ENCODE peak calls at places on chromosomes 2 and 18, in six cellular contexts. N, P, Z, R, A and Q are unnamed samples.

GRCh38 chr18:37552296-37552695 is 13.3 kb downstream of the CELF4 start:
- DNase-seq in N (no peak), P (no peak), Z (no peak), R (no peak), A (no peak), Q (no peak)

GRCh38 chr2:227308784-227309183 is 16.3 kb upstream of the MFF start:
- DNase-seq in N (no peak), P (no peak), Z (peak), R (no peak), A (peak), Q (no peak)

GRCh38 chr2:120817136-120817955 is 81.7 kb downstream of the GLI2 start:
- DNase-seq in N (no peak), P (no peak), Z (no peak), R (no peak), A (no peak), Q (no peak)

GRCh38 chr2:47907097-47907781 is 941 bp upstream of the FBXO11 start:
- DNase-seq in N (no peak), P (no peak), Z (peak), R (no peak), A (no peak), Q (no peak)

GRCh38 chr2:186841940-186842339 is 7.0 kb downstream of the ZSWIM2 start:
- DNase-seq in N (no peak), P (no peak), Z (peak), R (no peak), A (peak), Q (peak)

GRCh38 chr2:146918280-146918679 is 926.5 kb upstream of the ACVR2A start:
- DNase-seq in N (no peak), P (no peak), Z (no peak), R (no peak), A (no peak), Q (no peak)

GRCh38 chr2:237254369-237254861 is 159.5 kb downstream of the COL6A3 start:
- DNase-seq in N (no peak), P (no peak), Z (no peak), R (no peak), A (peak), Q (peak)

GRCh38 chr2:97730245-97730644 is 16.9 kb downstream of the ZAP70 start:
- DNase-seq in N (no peak), P (no peak), Z (peak), R (no peak), A (peak), Q (peak)

GRCh38 chr18:12421732-12422131 is 14.0 kb downstream of the PRELID3A start:
- DNase-seq in N (no peak), P (no peak), Z (no peak), R (no peak), A (no peak), Q (no peak)

GRCh38 chr2:9169310-9170107 is 37.1 kb upstream of the ASAP2 start:
- DNase-seq in N (no peak), P (no peak), Z (no peak), R (no peak), A (no peak), Q (no peak)

GRCh38 chr2:220687231-220687843 is 884.8 kb downstream of the EPHA4 start:
- DNase-seq in N (peak), P (peak), Z (peak), R (peak), A (peak), Q (peak)

GRCh38 chr18:32280911-32281310 is 91.1 kb downstream of the MEP1B start:
- DNase-seq in N (no peak), P (no peak), Z (no peak), R (no peak), A (no peak), Q (no peak)

GRCh38 chr18:13175754-13176210 is 42.8 kb upstream of the LDLRAD4 start:
- DNase-seq in N (no peak), P (no peak), Z (no peak), R (no peak), A (no peak), Q (no peak)

GRCh38 chr2:19987936-19988335 is 2.0 kb downstream of the WDR35 start:
- DNase-seq in N (no peak), P (no peak), Z (no peak), R (no peak), A (no peak), Q (no peak)

GRCh38 chr18:5891361-5892215 is 3.7 kb downstream of the TMEM200C start:
- DNase-seq in N (no peak), P (no peak), Z (no peak), R (no peak), A (no peak), Q (no peak)

GRCh38 chr2:61151434-61151833 is 10.6 kb upstream of the C2orf74 start:
- DNase-seq in N (no peak), P (no peak), Z (peak), R (no peak), A (peak), Q (peak)

DNA sequence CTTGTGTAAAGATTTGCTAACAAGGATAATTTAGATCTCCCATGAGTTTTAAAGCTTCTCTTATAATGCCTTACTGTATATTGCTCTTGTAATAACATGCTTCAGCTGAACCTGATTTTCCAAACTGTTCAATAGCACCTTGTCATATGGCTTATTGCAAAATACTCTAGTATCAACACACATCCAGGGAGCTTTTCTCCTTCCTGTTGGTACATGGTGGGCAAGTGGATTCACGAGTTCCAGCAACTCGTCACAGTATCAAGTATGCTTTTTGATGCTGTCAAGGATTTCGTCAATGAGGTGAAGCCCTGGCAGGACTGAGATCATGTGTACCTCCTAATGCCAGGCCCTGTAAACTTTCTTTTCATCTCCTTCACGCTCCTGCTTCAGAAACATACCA is 59.5 kb upstream of the ITPRID2 start:
- DNase-seq in N (no peak), P (no peak), Z (peak), R (no peak), A (no peak), Q (no peak)
- TF ChIP-seq CTCF in N (no peak), P (no peak), Z (no peak), R (no peak), A (no peak), Q (no peak)

DNA sequence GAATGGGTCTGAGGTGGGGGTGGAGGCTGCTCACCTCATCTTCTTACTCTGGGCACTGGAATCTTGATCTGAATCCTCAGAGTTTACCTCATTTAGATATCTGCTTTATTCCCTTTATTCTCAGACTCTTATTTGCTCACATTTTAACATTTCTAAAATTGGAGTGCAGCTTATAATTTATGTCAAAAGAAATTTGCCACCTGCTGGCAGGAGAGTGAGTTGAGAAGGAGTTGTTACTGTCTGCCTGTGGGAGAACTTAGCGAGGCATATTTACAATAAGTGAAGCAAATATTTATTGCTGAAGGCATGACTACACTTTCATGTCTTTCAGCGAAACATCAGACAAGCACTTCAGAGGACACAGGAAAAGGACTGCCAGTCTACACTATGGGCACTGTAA is 16.4 kb upstream of the KIAA2012 start:
- DNase-seq in N (no peak), P (no peak), Z (no peak), R (no peak), A (no peak), Q (no peak)
- TF ChIP-seq CTCF in N (no peak), P (peak), Z (peak), R (no peak), A (peak), Q (peak)

DNA sequence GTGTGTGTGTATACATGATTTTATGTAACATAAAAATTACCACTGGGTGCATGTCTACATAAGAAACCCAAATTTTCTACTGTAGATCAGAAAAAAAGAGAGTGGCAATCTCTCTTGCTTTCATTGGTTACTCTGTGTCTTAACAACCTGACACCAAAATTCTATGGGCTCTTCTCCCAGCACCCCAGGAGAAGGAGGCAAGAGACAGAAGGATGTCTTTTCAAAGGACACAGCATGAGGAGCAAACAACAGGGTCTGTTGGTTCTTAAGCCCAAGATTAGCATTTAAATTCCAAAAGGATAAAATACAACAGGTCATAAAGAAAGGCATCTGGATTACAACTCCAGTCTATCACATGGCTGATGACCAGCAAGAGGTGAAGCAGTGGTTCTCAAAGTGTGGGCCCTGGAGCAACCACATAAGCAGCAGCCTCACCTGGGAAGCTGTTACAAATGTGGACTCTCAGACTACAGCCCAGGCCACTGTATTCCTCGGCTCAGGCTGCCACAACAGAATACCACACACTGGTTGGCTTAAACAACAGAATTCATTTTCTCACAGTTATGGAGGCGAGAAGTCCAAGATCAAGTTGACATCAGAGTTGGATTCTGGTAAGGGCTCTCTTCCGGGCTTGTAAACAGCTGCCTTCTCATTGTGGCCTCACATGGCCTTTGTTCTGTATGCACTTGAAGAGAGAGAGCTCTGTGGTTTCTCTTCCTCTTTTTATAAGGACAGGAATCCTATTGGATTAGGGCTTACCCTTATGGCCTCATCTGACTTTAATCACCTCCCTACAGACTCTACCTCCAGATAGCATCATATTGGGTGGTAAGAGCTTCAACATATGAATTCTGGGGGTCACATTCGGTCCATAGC is 79.8 kb upstream of the RNF152 start:
- DNase-seq in N (no peak), P (no peak), Z (no peak), R (no peak), A (no peak), Q (no peak)
- TF ChIP-seq CTCF in N (no peak), P (no peak), Z (no peak), R (no peak), A (no peak), Q (no peak)

GRCh38 chr2:189798312-189799029 is 14.2 kb downstream of the PMS1 start:
- DNase-seq in N (no peak), P (no peak), Z (no peak), R (no peak), A (peak), Q (peak)
- TF ChIP-seq CTCF in N (no peak), P (peak), Z (peak), R (no peak), A (peak), Q (peak)

DNA sequence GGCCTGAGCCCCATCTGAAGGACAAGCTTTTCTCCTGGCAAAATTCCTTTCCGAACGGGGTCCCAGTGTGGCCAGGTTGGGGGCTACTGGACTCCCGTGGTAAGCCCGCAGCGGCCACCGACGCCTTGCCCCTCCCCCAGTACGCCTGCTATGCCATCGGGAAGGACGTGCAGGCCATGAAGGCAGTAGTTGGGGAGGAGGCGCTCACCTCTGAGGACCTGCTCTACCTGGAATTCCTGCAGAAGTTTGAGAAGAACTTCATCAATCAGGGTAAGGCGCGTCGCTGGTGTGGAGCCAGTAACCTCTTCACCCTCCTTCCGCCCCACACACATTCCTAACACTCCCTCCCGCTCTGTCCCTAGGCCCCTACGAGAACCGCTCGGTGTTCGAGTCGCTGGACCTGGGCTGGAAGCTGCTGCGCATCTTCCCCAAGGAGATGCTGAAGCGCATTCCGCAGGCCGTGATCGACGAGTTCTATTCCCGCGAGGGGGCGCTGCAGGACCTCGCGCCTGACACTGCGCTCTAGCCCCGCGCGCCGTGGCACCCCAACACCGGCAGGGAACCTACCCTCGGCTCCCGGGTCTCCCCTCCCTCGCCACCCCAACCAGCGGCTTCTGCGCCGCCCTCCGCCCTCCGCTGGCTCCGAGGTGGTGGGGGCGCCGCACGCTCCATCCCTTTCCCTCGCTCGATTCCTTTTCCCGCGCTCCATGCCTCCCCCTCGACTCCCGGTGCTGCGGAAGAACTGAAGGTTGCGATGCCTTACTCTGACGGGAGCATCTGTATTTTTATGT is 13.6 kb upstream of the ANKRD53 start:
- DNase-seq in N (peak), P (peak), Z (no peak), R (no peak), A (peak), Q (peak)
- TF ChIP-seq CTCF in N (peak), P (peak), Z (peak), R (peak), A (peak), Q (peak)

DNA sequence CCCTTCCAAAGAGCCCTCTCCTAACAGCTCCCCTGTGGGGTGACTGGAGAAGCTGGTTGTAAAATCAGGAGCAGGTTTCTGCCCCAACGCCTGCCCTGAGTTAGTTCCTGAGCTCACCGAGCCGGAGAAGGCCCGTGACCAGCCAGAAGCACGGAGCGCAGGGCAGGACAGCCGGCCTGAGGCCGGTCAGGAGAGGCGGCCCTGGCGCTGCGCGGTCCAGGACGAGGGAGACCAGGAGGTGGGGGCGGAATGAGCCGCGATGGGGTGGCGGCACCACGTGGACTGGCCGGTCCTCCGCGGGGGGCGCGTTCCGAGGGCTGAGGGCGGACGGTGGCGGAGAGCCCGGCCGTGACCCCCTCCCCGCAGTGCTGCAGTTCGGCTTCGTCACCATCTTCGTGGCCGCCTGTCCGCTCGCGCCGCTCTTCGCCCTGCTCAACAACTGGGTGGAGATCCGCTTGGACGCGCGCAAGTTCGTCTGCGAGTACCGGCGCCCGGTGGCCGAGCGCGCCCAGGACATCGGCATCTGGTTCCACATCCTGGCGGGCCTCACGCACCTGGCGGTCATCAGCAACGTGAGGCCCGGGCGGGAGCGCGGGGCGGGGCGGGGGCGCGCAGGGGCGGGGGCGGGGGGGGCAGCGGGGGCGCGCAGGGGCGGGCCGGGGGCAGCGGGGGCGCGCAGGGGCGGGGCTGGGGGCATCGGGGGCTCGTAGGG is 29.0 kb downstream of the ANO7 start:
- DNase-seq in N (peak), P (peak), Z (peak), R (peak), A (peak), Q (peak)
- TF ChIP-seq CTCF in N (no peak), P (peak), Z (no peak), R (no peak), A (no peak), Q (no peak)

GRCh38 chr18:59057493-59057795 is 82.2 kb upstream of the SEC11C start:
- DNase-seq in N (no peak), P (no peak), Z (no peak), R (no peak), A (no peak), Q (no peak)
- TF ChIP-seq CTCF in N (no peak), P (peak), Z (no peak), R (no peak), A (no peak), Q (no peak)

GRCh38 chr18:64097497-64097896 is 51.4 kb downstream of the LINC00305 start:
- DNase-seq in N (no peak), P (no peak), Z (no peak), R (no peak), A (no peak), Q (peak)
- TF ChIP-seq CTCF in N (no peak), P (peak), Z (peak), R (peak), A (no peak), Q (peak)